ENCODE peak calls at places on chromosomes 6 and 20, in five cellular contexts. L is esophagus squamous epithelium, U is sigmoid colon, J is uterus, N is upper lobe of left lung. K is an unnamed sample. For H3K36me3, the result is how much of the 10 kb centered on the place peaks cover.

GRCh38 chr6:147390909-147391536 is 117.5 kb upstream of the SAMD5 start:
- DNase-seq in L (no peak), U (no peak), J (no peak), N (no peak), K (no peak)

GRCh38 chr20:63737690-63737939 is 1.2 kb downstream of the LIME1 start:
- DNase-seq in L (no peak), U (no peak), J (no peak), N (no peak), K (no peak)

GRCh38 chr6:124372076-124372475 is 568.4 kb downstream of the NKAIN2 start:
- DNase-seq in L (no peak), U (no peak), J (no peak), N (no peak), K (no peak)

GRCh38 chr6:34106900-34107299 is 39.0 kb downstream of the GRM4 start:
- DNase-seq in L (no peak), U (no peak), J (no peak), N (no peak), K (no peak)

GRCh38 chr6:64383277-64383676 is 747.7 kb downstream of the PHF3 start:
- DNase-seq in L (no peak), U (no peak), J (no peak), N (no peak), K (no peak)

GRCh38 chr6:163412345-163412744 is 2.2 kb upstream of the QKI start:
- DNase-seq in L (no peak), U (no peak), J (no peak), N (no peak), K (no peak)

GRCh38 chr20:49888341-49889244 is 26.7 kb downstream of the SPATA2 start:
- DNase-seq in L (no peak), U (peak), J (peak), N (no peak), K (peak)

GRCh38 chr6:2857580-2858337 is 16.1 kb upstream of the SERPINB1 start:
- DNase-seq in L (no peak), U (no peak), J (no peak), N (no peak), K (peak)

GRCh38 chr6:168968228-168968627 is 285.4 kb downstream of the THBS2 start:
- DNase-seq in L (no peak), U (peak), J (peak), N (no peak), K (no peak)

GRCh38 chr6:44255848-44256247 is 1.5 kb downstream of the SLC35B2 start:
- DNase-seq in L (no peak), U (no peak), J (no peak), N (no peak), K (no peak)

GRCh38 chr20:60054716-60055371 is 96.6 kb downstream of the CDH26 start:
- DNase-seq in L (no peak), U (peak), J (no peak), N (peak), K (peak)

GRCh38 chr6:151709329-151709728 is 98.2 kb upstream of the ESR1 start:
- DNase-seq in L (no peak), U (no peak), J (no peak), N (no peak), K (no peak)

GRCh38 chr20:19961298-19961697 is 55.9 kb upstream of the NAA20 start:
- DNase-seq in L (no peak), U (no peak), J (no peak), N (no peak), K (no peak)

GRCh38 chr6:169624785-169625184 is 77.0 kb downstream of the WDR27 start:
- DNase-seq in L (no peak), U (no peak), J (no peak), N (no peak), K (peak)

GRCh38 chr20:46174469-46175126 is 56.5 kb downstream of the CD40 start:
- DNase-seq in L (no peak), U (peak), J (peak), N (peak), K (peak)

GRCh38 chr6:97021194-97021593 is 96.7 kb downstream of the KLHL32 start:
- DNase-seq in L (no peak), U (no peak), J (no peak), N (no peak), K (no peak)

GRCh38 chr6:4464638-4465037 is 311.6 kb upstream of the CDYL start:
- DNase-seq in L (no peak), U (no peak), J (no peak), N (no peak), K (no peak)

GRCh38 chr6:14442250-14442649 is 324.7 kb downstream of the CD83 start:
- DNase-seq in L (no peak), U (no peak), J (no peak), N (no peak), K (no peak)

GRCh38 chr6:83615025-83615999 is 93.6 kb downstream of the SNAP91 start:
- DNase-seq in L (no peak), U (no peak), J (no peak), N (no peak), K (peak)

GRCh38 chr20:25461281-25461650 is 53.8 kb downstream of the GINS1 start:
- DNase-seq in L (no peak), U (no peak), J (no peak), N (no peak), K (peak)

GRCh38 chr20:41329435-41330342 is 10.9 kb upstream of the LPIN3 start:
- DNase-seq in L (no peak), U (peak), J (peak), N (peak), K (peak)

GRCh38 chr20:30812739-30813411 is 444.6 kb upstream of the DEFB115 start:
- DNase-seq in L (no peak), U (no peak), J (no peak), N (no peak), K (peak)

GRCh38 chr6:85640806-85641205 is 1.9 kb downstream of the SYNCRIP start:
- DNase-seq in L (no peak), U (no peak), J (no peak), N (no peak), K (no peak)

GRCh38 chr6:85642774-85643529 is at the start of gene SYNCRIP:
- DNase-seq in L (peak), U (peak), J (peak), N (peak), K (peak)

GRCh38 chr6:85641522-85641915 is 1.2 kb downstream of the SYNCRIP start:
- DNase-seq in L (no peak), U (no peak), J (no peak), N (no peak), K (no peak)

GRCh38 chr6:85643530-85644373 is 1.1 kb upstream of the SYNCRIP start:
- DNase-seq in L (peak), U (peak), J (peak), N (peak), K (peak)

GRCh38 chr6:85641916-85642773 is 541 bp downstream of the SYNCRIP start:
- DNase-seq in L (peak), U (peak), J (peak), N (peak), K (peak)
- TF ChIP-seq POLR2A in L (no peak), U (no peak), J (no peak), N (no peak), K (no peak)

GRCh38 chr6:80425089-80425823 is 318.8 kb downstream of the BCKDHB start:
- DNase-seq in L (no peak), U (no peak), J (no peak), N (no peak), K (no peak)
- TF ChIP-seq CTCF in L (no peak), U (no peak), J (no peak), N (no peak), K (no peak)

GRCh38 chr6:31781244-31782125 is 4.4 kb upstream of the VWA7 start:
- DNase-seq in L (no peak), U (no peak), J (no peak), N (no peak), K (no peak)
- H3K36me3 ChIP-seq in L (under half), U (half or more), J (under half), N (half or more), K (half or more)

GRCh38 chr20:5001174-5002076 is at the start of gene SLC23A2:
- DNase-seq in L (no peak), U (peak), J (peak), N (peak), K (peak)
- TF ChIP-seq POLR2A in L (no peak), U (no peak), J (no peak), N (peak), K (no peak)